ENCODE peak calls at places on chromosomes 3 and 15, in six cellular contexts. Y is H9, B is IMR-90, Q is neuronal stem cell, S is trophoblast cell, W is H1. M is an unnamed sample.

GRCh38 chr15:61582092-61582491 is 353.0 kb upstream of the RORA start:
- DNase-seq in Y (no peak), B (no peak), Q (no peak), S (no peak), W (no peak), M (no peak)

GRCh38 chr15:34360298-34360697 is 6.7 kb downstream of the LPCAT4 start:
- DNase-seq in Y (no peak), B (no peak), Q (no peak), S (peak), W (no peak), M (no peak)

GRCh38 chr3:163891771-163892170 is 1186.5 kb downstream of the SI start:
- DNase-seq in Y (no peak), B (no peak), Q (no peak), S (peak), W (no peak), M (no peak)

GRCh38 chr15:92820233-92821021 is 79.7 kb upstream of the CHD2 start:
- DNase-seq in Y (peak), B (peak), Q (peak), S (peak), W (peak), M (peak)

GRCh38 chr3:46440531-46441294 is 24.0 kb downstream of the LTF start:
- DNase-seq in Y (no peak), B (no peak), Q (no peak), S (peak), W (no peak), M (no peak)

GRCh38 chr3:52268036-52268435 is 10.4 kb downstream of the WDR82 start:
- DNase-seq in Y (no peak), B (no peak), Q (no peak), S (peak), W (no peak), M (no peak)

GRCh38 chr3:151905647-151906046 is 32.2 kb downstream of the SUCNR1 start:
- DNase-seq in Y (no peak), B (no peak), Q (no peak), S (no peak), W (no peak), M (no peak)

GRCh38 chr3:25474000-25474399 is 45.9 kb downstream of the RARB start:
- DNase-seq in Y (no peak), B (no peak), Q (no peak), S (no peak), W (no peak), M (no peak)

GRCh38 chr3:156643729-156644389 is 30.5 kb upstream of the TIPARP start:
- DNase-seq in Y (no peak), B (peak), Q (no peak), S (peak), W (no peak), M (peak)

GRCh38 chr3:172190980-172191379 is 151.6 kb downstream of the FNDC3B start:
- DNase-seq in Y (no peak), B (no peak), Q (no peak), S (no peak), W (no peak), M (no peak)

GRCh38 chr15:101482526-101483371 is 6.8 kb downstream of the PCSK6 start:
- DNase-seq in Y (no peak), B (no peak), Q (no peak), S (peak), W (no peak), M (no peak)

GRCh38 chr15:65044724-65045481 is at the start of gene SLC51B:
- DNase-seq in Y (no peak), B (no peak), Q (no peak), S (peak), W (no peak), M (peak)

GRCh38 chr15:42384597-42384996 is 25.3 kb downstream of the CAPN3 start:
- DNase-seq in Y (peak), B (no peak), Q (no peak), S (no peak), W (no peak), M (no peak)

GRCh38 chr15:96792216-96792615 is 461.7 kb downstream of the NR2F2 start:
- DNase-seq in Y (no peak), B (no peak), Q (no peak), S (no peak), W (no peak), M (no peak)

GRCh38 chr3:155069729-155070128 is 10.4 kb upstream of the MME start:
- DNase-seq in Y (no peak), B (peak), Q (no peak), S (no peak), W (no peak), M (peak)

GRCh38 chr15:66588971-66589370 is 23.2 kb upstream of the LCTL start:
- DNase-seq in Y (peak), B (no peak), Q (no peak), S (no peak), W (no peak), M (no peak)

GRCh38 chr3:146026547-146026946 is 134.4 kb downstream of the PLOD2 start:
- DNase-seq in Y (no peak), B (no peak), Q (no peak), S (no peak), W (no peak), M (no peak)

GRCh38 chr15:22240403-22240802 is 160.1 kb downstream of the OR4M2 start:
- DNase-seq in Y (no peak), B (no peak), Q (no peak), S (no peak), W (no peak), M (no peak)

GRCh38 chr15:35724626-35725025 is 178.7 kb upstream of the DPH6 start:
- DNase-seq in Y (no peak), B (no peak), Q (no peak), S (no peak), W (no peak), M (no peak)

GRCh38 chr3:170622369-170623159 is 36.7 kb upstream of the SLC7A14 start:
- DNase-seq in Y (no peak), B (peak), Q (no peak), S (peak), W (no peak), M (peak)

GRCh38 chr15:81381725-81382124 is 7.7 kb upstream of the TMC3 start:
- DNase-seq in Y (no peak), B (no peak), Q (no peak), S (no peak), W (no peak), M (no peak)

GRCh38 chr3:125051715-125052581 is 3.8 kb downstream of the HEG1 start:
- DNase-seq in Y (peak), B (peak), Q (no peak), S (peak), W (peak), M (peak)

GRCh38 chr3:127288921-127289645 is 1.2 kb upstream of the PRR20G start:
- DNase-seq in Y (peak), B (no peak), Q (no peak), S (no peak), W (no peak), M (no peak)

DNA sequence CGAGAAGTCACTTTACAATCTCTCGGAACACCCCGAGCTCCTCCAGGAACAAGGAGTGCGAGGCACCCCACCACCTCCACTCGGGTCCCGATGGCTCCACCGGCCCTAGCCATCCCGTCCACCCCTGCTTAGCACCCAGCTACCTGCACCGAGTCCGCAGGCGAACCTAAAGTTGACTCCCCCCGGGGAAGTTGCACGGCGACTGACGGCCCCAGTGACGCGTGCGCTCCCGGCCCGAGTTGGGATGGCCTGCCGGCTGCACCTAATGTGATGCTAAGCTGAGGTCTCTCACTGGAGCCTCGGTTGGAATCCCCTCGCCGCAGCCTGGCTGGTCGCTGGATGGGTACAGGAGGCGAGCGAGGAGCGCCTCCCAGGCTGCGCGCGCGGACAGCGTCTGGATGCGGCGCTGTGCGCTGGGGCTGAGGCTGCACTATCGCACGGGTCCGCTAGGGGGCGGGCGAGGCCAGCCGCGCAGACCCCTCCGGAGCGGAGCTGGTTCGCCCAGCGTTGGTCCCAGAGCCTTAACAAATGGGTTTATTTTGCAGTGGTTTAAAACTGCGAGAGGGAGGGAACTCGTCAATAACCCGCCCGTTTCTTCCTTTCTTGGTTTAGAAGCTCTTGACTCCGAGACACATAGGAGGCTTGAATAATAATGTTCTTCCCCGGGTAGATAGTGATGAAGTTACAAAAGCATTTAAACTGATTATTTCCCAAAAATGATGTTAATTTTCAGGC is at the start of gene OXTR:
- DNase-seq in Y (peak), B (peak), Q (peak), S (peak), W (peak), M (peak)
- H2BK5ac ChIP-seq in Y (no peak), B (peak), Q (peak), S (no peak), W (no peak), M (peak)

GRCh38 chr3:136949146-136949545 is 8.6 kb upstream of the IL20RB start:
- DNase-seq in Y (no peak), B (no peak), Q (no peak), S (no peak), W (no peak), M (no peak)
- H3K14ac ChIP-seq in Y (no peak), B (no peak), Q (no peak), S (no peak), W (no peak), M (no peak)

DNA sequence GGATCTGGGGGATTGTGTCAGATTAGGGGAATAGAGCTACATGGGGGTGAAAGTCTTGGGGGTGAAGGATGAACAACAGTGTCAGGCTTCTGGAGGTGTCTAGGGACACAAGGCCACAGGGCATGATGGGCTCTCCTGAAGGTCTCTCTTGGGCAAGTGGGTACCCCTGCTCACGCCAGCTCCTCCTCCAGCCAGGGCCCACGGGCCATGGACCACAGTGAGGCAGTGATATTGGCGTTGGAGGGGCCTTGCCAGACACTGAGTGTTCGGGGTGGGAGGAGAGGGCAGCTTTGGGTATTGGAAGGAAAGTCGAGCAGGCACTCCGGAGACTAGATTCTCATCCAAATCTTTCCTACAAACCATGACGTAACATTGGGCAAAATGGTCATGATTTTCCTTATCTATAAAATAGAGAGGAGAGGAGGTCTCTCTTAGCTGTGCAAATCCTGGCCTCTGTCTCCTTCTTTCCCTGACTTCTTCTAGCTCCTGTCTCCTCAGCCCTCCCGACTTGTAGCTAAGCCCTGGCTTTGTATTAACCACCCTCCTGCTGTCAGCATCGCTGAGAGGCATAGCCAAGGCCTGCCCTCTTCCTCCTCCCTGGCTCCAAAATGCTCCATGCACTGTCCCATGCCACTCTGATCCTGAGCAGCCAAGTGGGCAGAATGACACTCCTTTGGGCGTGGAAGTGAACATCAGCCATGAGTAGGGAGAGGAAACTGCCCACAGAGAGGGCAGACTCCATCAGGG is 24.0 kb upstream of the SRP14 start:
- DNase-seq in Y (no peak), B (no peak), Q (no peak), S (no peak), W (no peak), M (no peak)
- H2BK5ac ChIP-seq in Y (no peak), B (peak), Q (no peak), S (no peak), W (peak), M (peak)

GRCh38 chr3:133469140-133469731 is 69.4 kb downstream of the BFSP2 start:
- DNase-seq in Y (no peak), B (peak), Q (no peak), S (peak), W (no peak), M (peak)
- H3K14ac ChIP-seq in Y (no peak), B (no peak), Q (no peak), S (no peak), W (no peak), M (no peak)

M was measured in mesenchymal stem cell.